ENCODE peak calls at places on chromosomes 6 and 20, in seven cellular contexts. One of them, this sample, is unnamed.

GRCh38 chr20:5658897-5659296 is 91.3 kb upstream of the SHLD1 start:
- DNase-seq in transverse colon: peak; percentile 44
- DNase-seq in GM23338: peak; percentile 12
- DNase-seq in body of pancreas: peak; percentile 14
- DNase-seq in K562: peak; percentile 52
- DNase-seq in psoas muscle: peak; percentile 67
- DNase-seq in iPS DF 6.9: no peak
- DNase-seq in this sample: peak; percentile 64

GRCh38 chr20:46089338-46090094 is at the start of gene NCOA5:
- DNase-seq in GM23338: peak; percentile 97
- DNase-seq in psoas muscle: peak; percentile 97
- DNase-seq in body of pancreas: peak; percentile 96
- DNase-seq in transverse colon: peak; percentile 96
- DNase-seq in K562: peak; percentile 96
- DNase-seq in iPS DF 6.9: peak; percentile 87
- DNase-seq in this sample: peak; percentile 86

GRCh38 chr6:105493776-105494175 is 90.9 kb upstream of the PREP start:
- DNase-seq in K562: no peak
- DNase-seq in transverse colon: no peak
- DNase-seq in body of pancreas: no peak
- DNase-seq in GM23338: no peak
- DNase-seq in psoas muscle: no peak
- DNase-seq in iPS DF 6.9: no peak
- DNase-seq in this sample: no peak

GRCh38 chr6:43434441-43434840 is 7.1 kb downstream of the ABCC10 start:
- DNase-seq in body of pancreas: no peak
- DNase-seq in K562: no peak
- DNase-seq in iPS DF 6.9: no peak
- DNase-seq in transverse colon: no peak
- DNase-seq in GM23338: no peak
- DNase-seq in psoas muscle: no peak
- DNase-seq in this sample: no peak

GRCh38 chr6:132357120-132357519 is 44.2 kb downstream of the MOXD1 start:
- DNase-seq in iPS DF 6.9: no peak
- DNase-seq in transverse colon: no peak
- DNase-seq in K562: no peak
- DNase-seq in psoas muscle: no peak
- DNase-seq in GM23338: no peak
- DNase-seq in body of pancreas: no peak
- DNase-seq in this sample: no peak

GRCh38 chr6:46688966-46689335 is 1.3 kb downstream of the TDRD6 start:
- DNase-seq in iPS DF 6.9: no peak
- DNase-seq in psoas muscle: no peak
- DNase-seq in transverse colon: no peak
- DNase-seq in GM23338: no peak
- DNase-seq in body of pancreas: no peak
- DNase-seq in K562: no peak
- DNase-seq in this sample: no peak

GRCh38 chr6:7542065-7542877 is 800 bp downstream of the DSP start:
- DNase-seq in body of pancreas: peak; percentile 55
- DNase-seq in psoas muscle: peak; percentile 23
- DNase-seq in GM23338: peak; percentile 82
- DNase-seq in iPS DF 6.9: no peak
- DNase-seq in K562: no peak
- DNase-seq in transverse colon: peak; percentile 34
- DNase-seq in this sample: no peak

GRCh38 chr20:59831901-59832240 is 101.6 kb downstream of the SYCP2 start:
- DNase-seq in body of pancreas: no peak
- DNase-seq in K562: no peak
- DNase-seq in transverse colon: no peak
- DNase-seq in psoas muscle: no peak
- DNase-seq in iPS DF 6.9: no peak
- DNase-seq in GM23338: no peak
- DNase-seq in this sample: no peak

GRCh38 chr6:119602215-119603178 is 252.9 kb upstream of the MAN1A1 start:
- DNase-seq in transverse colon: no peak
- DNase-seq in GM23338: no peak
- DNase-seq in iPS DF 6.9: no peak
- DNase-seq in body of pancreas: no peak
- DNase-seq in psoas muscle: no peak
- DNase-seq in K562: no peak
- DNase-seq in this sample: no peak

GRCh38 chr6:157272866-157273755 is 50.2 kb downstream of the TMEM242 start:
- DNase-seq in iPS DF 6.9: no peak
- DNase-seq in K562: peak; percentile 25
- DNase-seq in body of pancreas: no peak
- DNase-seq in GM23338: peak; percentile 65
- DNase-seq in psoas muscle: no peak
- DNase-seq in transverse colon: no peak
- DNase-seq in this sample: no peak

GRCh38 chr20:45383131-45383530 is 5.0 kb upstream of the TP53TG5 start:
- DNase-seq in GM23338: no peak
- DNase-seq in transverse colon: no peak
- DNase-seq in psoas muscle: no peak
- DNase-seq in K562: no peak
- DNase-seq in body of pancreas: no peak
- DNase-seq in iPS DF 6.9: no peak
- DNase-seq in this sample: no peak

GRCh38 chr6:134247271-134247833 is 70.6 kb downstream of the SGK1 start:
- DNase-seq in K562: no peak
- DNase-seq in body of pancreas: no peak
- DNase-seq in transverse colon: peak; percentile 19
- DNase-seq in psoas muscle: no peak
- DNase-seq in iPS DF 6.9: no peak
- DNase-seq in GM23338: no peak
- DNase-seq in this sample: no peak

GRCh38 chr20:3010985-3011723 is 32.3 kb upstream of the GNRH2 start:
- DNase-seq in body of pancreas: no peak
- DNase-seq in K562: no peak
- DNase-seq in iPS DF 6.9: no peak
- DNase-seq in psoas muscle: no peak
- DNase-seq in GM23338: no peak
- DNase-seq in transverse colon: no peak
- DNase-seq in this sample: peak; percentile 11

GRCh38 chr20:59765599-59766177 is 161.3 kb downstream of the PHACTR3 start:
- DNase-seq in body of pancreas: no peak
- DNase-seq in psoas muscle: no peak
- DNase-seq in transverse colon: no peak
- DNase-seq in K562: peak; percentile 53
- DNase-seq in GM23338: peak; percentile 71
- DNase-seq in iPS DF 6.9: no peak
- DNase-seq in this sample: no peak

GRCh38 chr6:10409766-10410209 is 5.1 kb downstream of the TFAP2A start:
- DNase-seq in transverse colon: no peak
- DNase-seq in iPS DF 6.9: no peak
- DNase-seq in K562: no peak
- DNase-seq in body of pancreas: no peak
- DNase-seq in psoas muscle: no peak
- DNase-seq in GM23338: peak; percentile 65
- DNase-seq in this sample: no peak

GRCh38 chr6:40409716-40410397 is 177.3 kb downstream of the LRFN2 start:
- DNase-seq in K562: no peak
- DNase-seq in GM23338: no peak
- DNase-seq in psoas muscle: no peak
- DNase-seq in transverse colon: no peak
- DNase-seq in body of pancreas: no peak
- DNase-seq in iPS DF 6.9: no peak
- DNase-seq in this sample: no peak

GRCh38 chr6:168180548-168181011 is 101.6 kb upstream of the FRMD1 start:
- DNase-seq in K562: no peak
- DNase-seq in GM23338: peak; percentile 35
- DNase-seq in body of pancreas: no peak
- DNase-seq in psoas muscle: no peak
- DNase-seq in transverse colon: no peak
- DNase-seq in iPS DF 6.9: no peak
- DNase-seq in this sample: no peak

GRCh38 chr20:53911301-53911700 is 159.1 kb downstream of the BCAS1 start:
- DNase-seq in GM23338: no peak
- DNase-seq in psoas muscle: no peak
- DNase-seq in body of pancreas: no peak
- DNase-seq in K562: no peak
- DNase-seq in iPS DF 6.9: no peak
- DNase-seq in transverse colon: peak; percentile 3
- DNase-seq in this sample: no peak

GRCh38 chr6:71082033-71082620 is 125.3 kb upstream of the B3GAT2 start:
- DNase-seq in iPS DF 6.9: no peak
- DNase-seq in GM23338: no peak
- DNase-seq in psoas muscle: no peak
- DNase-seq in transverse colon: no peak
- DNase-seq in body of pancreas: no peak
- DNase-seq in K562: no peak
- DNase-seq in this sample: no peak

GRCh38 chr6:115947964-115948541 is 112.6 kb downstream of the FRK start:
- DNase-seq in GM23338: no peak
- DNase-seq in psoas muscle: no peak
- DNase-seq in body of pancreas: no peak
- DNase-seq in K562: no peak
- DNase-seq in iPS DF 6.9: no peak
- DNase-seq in transverse colon: peak; percentile 44
- DNase-seq in this sample: no peak

GRCh38 chr6:70998148-70998547 is 41.3 kb upstream of the B3GAT2 start:
- DNase-seq in transverse colon: no peak
- DNase-seq in body of pancreas: no peak
- DNase-seq in psoas muscle: no peak
- DNase-seq in K562: no peak
- DNase-seq in iPS DF 6.9: no peak
- DNase-seq in GM23338: peak; percentile 18
- DNase-seq in this sample: no peak

GRCh38 chr6:108091288-108091687 is 16.7 kb upstream of the OSTM1 start:
- DNase-seq in transverse colon: no peak
- DNase-seq in K562: no peak
- DNase-seq in GM23338: no peak
- DNase-seq in iPS DF 6.9: no peak
- DNase-seq in psoas muscle: no peak
- DNase-seq in body of pancreas: no peak
- DNase-seq in this sample: no peak

GRCh38 chr6:23176471-23176870 is 607.1 kb downstream of the HDGFL1 start:
- DNase-seq in K562: no peak
- DNase-seq in body of pancreas: no peak
- DNase-seq in transverse colon: no peak
- DNase-seq in GM23338: no peak
- DNase-seq in psoas muscle: no peak
- DNase-seq in iPS DF 6.9: no peak
- DNase-seq in this sample: no peak
- H3K4me3 ChIP-seq in K562: no peak overlapping the region
- H3K4me3 ChIP-seq in body of pancreas: no peak overlapping the region
- H3K4me3 ChIP-seq in transverse colon: no peak overlapping the region
- H3K4me3 ChIP-seq in GM23338: no peak overlapping the region
- H3K4me3 ChIP-seq in psoas muscle: no peak overlapping the region
- H3K4me3 ChIP-seq in iPS DF 6.9: no peak overlapping the region
- H3K4me3 ChIP-seq in this sample: no peak overlapping the region

GRCh38 chr20:52131048-52131643 is 60.4 kb downstream of the ZFP64 start:
- DNase-seq in iPS DF 6.9: no peak
- DNase-seq in psoas muscle: no peak
- DNase-seq in body of pancreas: no peak
- DNase-seq in transverse colon: no peak
- DNase-seq in GM23338: no peak
- DNase-seq in K562: no peak
- DNase-seq in this sample: no peak
- H3K27ac ChIP-seq in iPS DF 6.9: no peak overlapping the region
- H3K27ac ChIP-seq in psoas muscle: no peak overlapping the region
- H3K27ac ChIP-seq in body of pancreas: no peak overlapping the region
- H3K27ac ChIP-seq in transverse colon: no peak overlapping the region
- H3K27ac ChIP-seq in GM23338: no peak overlapping the region
- H3K27ac ChIP-seq in K562: no peak overlapping the region
- H3K27ac ChIP-seq in this sample: no peak overlapping the region

GRCh38 chr6:14212632-14213031 is 95.1 kb downstream of the CD83 start:
- DNase-seq in psoas muscle: no peak
- DNase-seq in body of pancreas: no peak
- DNase-seq in iPS DF 6.9: no peak
- DNase-seq in K562: no peak
- DNase-seq in GM23338: no peak
- DNase-seq in transverse colon: no peak
- DNase-seq in this sample: no peak

GRCh38 chr6:14210077-14210476 is 92.5 kb downstream of the CD83 start:
- DNase-seq in K562: no peak
- DNase-seq in GM23338: no peak
- DNase-seq in iPS DF 6.9: no peak
- DNase-seq in psoas muscle: no peak
- DNase-seq in body of pancreas: no peak
- DNase-seq in transverse colon: no peak
- DNase-seq in this sample: no peak

GRCh38 chr6:14211596-14211961 is 94.0 kb downstream of the CD83 start:
- DNase-seq in body of pancreas: peak; percentile 48
- DNase-seq in K562: peak; percentile 66
- DNase-seq in psoas muscle: peak; percentile 36
- DNase-seq in iPS DF 6.9: peak; percentile 16
- DNase-seq in GM23338: peak; percentile 70
- DNase-seq in transverse colon: peak; percentile 53
- DNase-seq in this sample: no peak

GRCh38 chr6:14210663-14211595 is 93.4 kb downstream of the CD83 start:
- DNase-seq in iPS DF 6.9: peak; percentile 63
- DNase-seq in body of pancreas: peak; percentile 92
- DNase-seq in GM23338: peak; percentile 91
- DNase-seq in transverse colon: peak; percentile 96
- DNase-seq in psoas muscle: peak; percentile 95
- DNase-seq in K562: peak; percentile 97
- DNase-seq in this sample: peak; percentile 70

GRCh38 chr6:14212020-14212419 is 94.4 kb downstream of the CD83 start:
- DNase-seq in transverse colon: no peak
- DNase-seq in psoas muscle: no peak
- DNase-seq in GM23338: peak; percentile 36
- DNase-seq in body of pancreas: no peak
- DNase-seq in K562: no peak
- DNase-seq in iPS DF 6.9: peak; percentile 16
- DNase-seq in this sample: no peak
- H3K4me3 ChIP-seq in transverse colon: peak overlapping the region; percentile 72
- H3K4me3 ChIP-seq in psoas muscle: peak overlapping the region; percentile 82
- H3K4me3 ChIP-seq in GM23338: peak overlapping the region; percentile 57
- H3K4me3 ChIP-seq in body of pancreas: no peak overlapping the region
- H3K4me3 ChIP-seq in K562: no peak overlapping the region
- H3K4me3 ChIP-seq in iPS DF 6.9: no peak overlapping the region
- H3K4me3 ChIP-seq in this sample: no peak overlapping the region

GRCh38 chr6:19837511-19838441 is 606 bp downstream of the ID4 start:
- DNase-seq in GM23338: peak; percentile 62
- DNase-seq in transverse colon: peak; percentile 24
- DNase-seq in iPS DF 6.9: no peak
- DNase-seq in K562: no peak
- DNase-seq in psoas muscle: peak; percentile 48
- DNase-seq in body of pancreas: peak; percentile 47
- DNase-seq in this sample: no peak
- H3K27ac ChIP-seq in GM23338: no peak overlapping the region
- H3K27ac ChIP-seq in transverse colon: peak overlapping the region; percentile 84
- H3K27ac ChIP-seq in iPS DF 6.9: no peak overlapping the region
- H3K27ac ChIP-seq in K562: no peak overlapping the region
- H3K27ac ChIP-seq in psoas muscle: peak overlapping the region; percentile 65
- H3K27ac ChIP-seq in body of pancreas: peak overlapping the region; percentile 62
- H3K27ac ChIP-seq in this sample: peak overlapping the region; percentile 4